ENCODE peak calls at places on chromosome 17, in nine cellular contexts. O is left lung, M is fibroblast of pulmonary artery, P is head of caudate nucleus, Q is left cardiac atrium, T is lower lobe of right lung, X is NCI-H2081, V is midbrain, B is HT-29. W is an unnamed sample.

GRCh38 chr17:46147167-46147749 is 46.0 kb downstream of the KANSL1 start:
- DNase-seq in V (no peak), Q (no peak), O (no peak), T (no peak), B (no peak), X (no peak), M (no peak), P (no peak), W (no peak)

GRCh38 chr17:82283208-82283749 is 9.8 kb upstream of the CSNK1D start:
- DNase-seq in B (peak; percentile 48), M (peak; percentile 64), O (peak; percentile 65), T (no peak), X (no peak), V (no peak), P (no peak), Q (no peak), W (no peak)

GRCh38 chr17:76701471-76701967 is 9.2 kb downstream of the MXRA7 start:
- DNase-seq in Q (no peak), X (no peak), B (no peak), M (no peak), P (no peak), T (no peak), V (no peak), O (no peak), W (no peak)

GRCh38 chr17:77217136-77217535 is 76.4 kb downstream of the SEC14L1 start:
- DNase-seq in M (no peak), P (no peak), V (no peak), T (no peak), Q (no peak), X (no peak), B (no peak), O (no peak), W (no peak)

GRCh38 chr17:19769946-19770652 is 22.0 kb upstream of the ALDH3A1 start:
- DNase-seq in T (no peak), X (no peak), O (no peak), V (no peak), M (peak; percentile 49), Q (peak; percentile 45), P (no peak), B (no peak), W (no peak)

GRCh38 chr17:49223517-49224197 is 6.9 kb downstream of the PHOSPHO1 start:
- DNase-seq in Q (peak; percentile 69), M (peak; percentile 22), V (peak; percentile 20), T (peak; percentile 74), X (peak; percentile 32), O (peak; percentile 91), B (peak; percentile 43), P (peak; percentile 57), W (peak; percentile 22)

GRCh38 chr17:47719411-47720152 is 13.5 kb upstream of the TBX21 start:
- DNase-seq in T (no peak), X (no peak), M (no peak), Q (no peak), P (no peak), O (no peak), V (no peak), B (no peak), W (no peak)

GRCh38 chr17:30808785-30809286 is 15.7 kb downstream of the CRLF3 start:
- DNase-seq in O (no peak), Q (no peak), V (peak; percentile 29), T (no peak), X (no peak), M (no peak), B (no peak), P (no peak), W (no peak)